ENCODE peak calls at places on chromosomes 6 and 20, in ten cellular contexts. J is H1, P is GM20000, H is A673, Y is cardiac muscle cell, N is left ventricle myocardium inferior, F is astrocyte of the spinal cord, U is WERI-Rb-1, R is GM13976, A is heart right ventricle. L is an unnamed sample.

GRCh38 chr6:36514554-36515456 is 32.5 kb downstream of the STK38 start:
- DNase-seq in U (no peak), N (no peak), A (no peak), R (peak; percentile 24), H (no peak), F (no peak), J (no peak), Y (no peak), P (peak; percentile 21), L (peak; percentile 28)

GRCh38 chr20:39880890-39881289 is 808.1 kb downstream of the MAFB start:
- DNase-seq in U (no peak), A (no peak), Y (peak; percentile 11), R (no peak), F (no peak), P (no peak), N (no peak), H (peak; percentile 56), J (peak; percentile 9), L (no peak)

GRCh38 chr20:48791666-48792071 is 36.1 kb downstream of the PREX1 start:
- DNase-seq in R (no peak), N (no peak), H (no peak), F (peak; percentile 81), P (no peak), U (no peak), J (no peak), Y (peak; percentile 83), A (no peak), L (no peak)

GRCh38 chr6:151068761-151069312 is 170.9 kb upstream of the AKAP12 start:
- DNase-seq in J (no peak), A (no peak), R (no peak), Y (peak; percentile 46), U (no peak), F (peak; percentile 66), P (no peak), H (no peak), N (no peak), L (no peak)

GRCh38 chr6:155085582-155086253 is 90.6 kb downstream of the TIAM2 start:
- DNase-seq in U (no peak), F (peak; percentile 37), J (no peak), R (no peak), H (no peak), N (no peak), Y (no peak), A (no peak), P (no peak), L (no peak)

GRCh38 chr20:52793339-52793963 is 178.7 kb upstream of the TSHZ2 start:
- DNase-seq in J (no peak), F (no peak), U (no peak), A (no peak), P (no peak), H (no peak), N (no peak), R (no peak), Y (no peak), L (no peak)

GRCh38 chr20:50233325-50234212 is 42.9 kb downstream of the CEBPB start:
- DNase-seq in R (no peak), A (no peak), F (no peak), P (no peak), Y (no peak), J (no peak), H (no peak), U (no peak), N (no peak), L (no peak)

GRCh38 chr6:137261393-137262154 is 42.4 kb upstream of the IFNGR1 start:
- DNase-seq in P (peak; percentile 32), J (no peak), H (no peak), N (no peak), U (no peak), R (peak; percentile 38), F (peak; percentile 70), A (no peak), Y (peak; percentile 54), L (peak; percentile 28)

DNA sequence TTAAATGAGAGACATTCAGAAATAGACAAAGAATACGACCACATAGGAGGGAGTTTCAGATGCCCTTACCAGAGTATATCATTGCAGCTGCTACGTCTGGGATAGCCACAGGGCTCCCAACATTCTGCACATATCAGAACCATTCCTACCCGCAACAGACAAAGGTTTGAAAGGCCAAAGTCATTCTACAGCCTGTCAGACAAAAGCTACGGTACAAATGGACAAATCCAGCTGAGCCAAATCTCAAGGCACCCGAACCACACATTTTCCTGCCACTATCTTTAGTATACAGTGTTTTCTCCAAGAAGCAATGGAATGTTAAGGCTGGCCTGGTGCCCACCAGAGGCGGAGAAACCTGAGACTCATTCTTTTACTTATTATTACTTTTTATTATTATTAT is 30.5 kb upstream of the LYRM2 start:
- DNase-seq in H (peak; percentile 27), A (no peak), R (no peak), N (no peak), P (no peak), F (peak; percentile 32), Y (peak; percentile 63), J (no peak), U (no peak), L (no peak)
- TF ChIP-seq CTCF in H (no peak), A (no peak), R (no peak), N (no peak), P (no peak), F (no peak), Y (no peak), J (no peak), U (no peak), L (no peak)

GRCh38 chr6:119742188-119742803 is 392.7 kb upstream of the MAN1A1 start:
- DNase-seq in U (peak; percentile 79), Y (peak; percentile 62), P (peak; percentile 42), N (peak; percentile 52), F (peak; percentile 58), H (peak; percentile 51), J (no peak), A (peak; percentile 55), R (peak; percentile 15), L (peak; percentile 25)
- TF ChIP-seq CTCF in U (peak; percentile 79), Y (peak; percentile 84), P (peak; percentile 86), N (peak; percentile 84), F (peak; percentile 87), H (peak; percentile 88), J (peak; percentile 78), A (peak; percentile 79), R (peak; percentile 87), L (peak; percentile 93)

DNA sequence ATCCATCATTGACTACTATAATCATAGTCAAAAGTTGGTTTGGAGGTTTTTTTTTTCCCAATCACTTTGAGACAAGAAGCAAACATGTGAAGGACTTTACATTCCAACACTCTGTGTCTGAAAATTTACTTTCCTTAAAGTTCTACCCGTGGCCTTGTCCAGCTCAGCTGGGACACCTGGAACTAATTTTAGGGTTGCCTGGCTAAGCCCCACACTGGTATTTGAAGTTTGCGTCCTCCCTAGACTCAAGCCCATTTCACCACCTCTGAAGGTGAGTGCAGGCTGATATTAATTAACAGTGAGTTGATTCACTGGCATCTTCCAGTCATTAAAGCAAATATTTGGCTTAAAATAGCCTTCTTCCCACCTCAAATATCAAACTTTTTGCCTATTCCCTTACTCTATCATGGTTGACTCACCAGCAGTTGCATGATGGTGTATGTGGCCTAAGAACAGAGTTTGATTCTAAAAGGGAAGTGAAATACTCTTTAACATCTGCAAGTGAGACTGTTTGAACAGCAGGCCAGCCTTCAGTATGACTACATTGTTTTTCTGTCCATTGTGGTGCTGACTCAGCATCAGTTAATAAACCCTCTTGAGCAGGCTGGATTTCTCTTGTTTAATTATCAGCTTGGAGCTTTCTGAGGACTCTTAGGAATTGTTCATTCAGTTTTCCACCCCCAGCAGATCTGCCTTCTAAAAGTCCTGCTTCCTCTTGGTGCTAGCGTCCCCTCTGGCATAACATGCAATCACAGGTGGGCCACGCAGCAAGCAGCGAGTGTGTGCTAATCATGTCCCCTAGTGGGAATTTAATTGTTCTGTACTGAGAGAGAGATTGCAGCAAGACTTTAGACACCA is 1.8 kb upstream of the PRDM1 start:
- DNase-seq in F (peak; percentile 86), U (peak; percentile 91), R (peak; percentile 75), Y (peak; percentile 73), N (no peak), H (peak; percentile 71), A (no peak), J (peak; percentile 53), P (peak; percentile 81), L (peak; percentile 74)
- TF ChIP-seq CTCF in F (peak; percentile 84), U (peak; percentile 93), R (peak; percentile 56), Y (peak; percentile 65), N (peak; percentile 42), H (peak; percentile 73), A (peak; percentile 46), J (peak; percentile 96), P (peak; percentile 24), L (peak; percentile 53)

DNA sequence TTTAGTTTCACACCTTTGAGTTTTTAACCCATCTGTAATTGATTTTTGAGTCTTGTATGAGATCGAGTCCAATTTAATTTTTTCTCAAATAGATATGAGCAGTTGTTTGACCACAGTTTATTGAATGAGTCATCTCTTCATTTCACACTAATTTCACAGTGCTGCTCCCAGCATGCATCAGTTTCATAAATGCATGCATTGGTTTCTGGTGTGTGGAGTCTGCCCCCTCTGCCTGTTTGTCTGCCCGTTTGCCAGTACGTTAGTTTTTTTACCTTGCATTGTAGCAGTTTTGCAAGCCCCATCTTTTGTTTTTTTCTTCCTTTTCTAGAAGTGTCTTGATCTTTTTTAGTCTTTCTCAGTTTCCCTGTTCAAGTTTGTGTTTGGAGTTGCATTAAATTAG is 11.9 kb downstream of the SLX4IP start:
- DNase-seq in U (no peak), A (no peak), J (no peak), H (peak; percentile 84), P (peak; percentile 70), R (peak; percentile 78), N (no peak), F (peak; percentile 79), Y (peak; percentile 77), L (peak; percentile 77)
- TF ChIP-seq CTCF in U (no peak), A (no peak), J (no peak), H (no peak), P (no peak), R (no peak), N (no peak), F (no peak), Y (peak; percentile 22), L (no peak)

GRCh38 chr20:63697357-63697867 is 960 bp downstream of the TNFRSF6B start:
- DNase-seq in J (no peak), N (peak; percentile 13), F (no peak), A (peak; percentile 21), U (no peak), Y (no peak), H (no peak), P (no peak), R (no peak), L (no peak)
- TF ChIP-seq CTCF in J (no peak), N (no peak), F (no peak), A (no peak), U (no peak), Y (no peak), H (no peak), P (no peak), R (no peak), L (no peak)

DNA sequence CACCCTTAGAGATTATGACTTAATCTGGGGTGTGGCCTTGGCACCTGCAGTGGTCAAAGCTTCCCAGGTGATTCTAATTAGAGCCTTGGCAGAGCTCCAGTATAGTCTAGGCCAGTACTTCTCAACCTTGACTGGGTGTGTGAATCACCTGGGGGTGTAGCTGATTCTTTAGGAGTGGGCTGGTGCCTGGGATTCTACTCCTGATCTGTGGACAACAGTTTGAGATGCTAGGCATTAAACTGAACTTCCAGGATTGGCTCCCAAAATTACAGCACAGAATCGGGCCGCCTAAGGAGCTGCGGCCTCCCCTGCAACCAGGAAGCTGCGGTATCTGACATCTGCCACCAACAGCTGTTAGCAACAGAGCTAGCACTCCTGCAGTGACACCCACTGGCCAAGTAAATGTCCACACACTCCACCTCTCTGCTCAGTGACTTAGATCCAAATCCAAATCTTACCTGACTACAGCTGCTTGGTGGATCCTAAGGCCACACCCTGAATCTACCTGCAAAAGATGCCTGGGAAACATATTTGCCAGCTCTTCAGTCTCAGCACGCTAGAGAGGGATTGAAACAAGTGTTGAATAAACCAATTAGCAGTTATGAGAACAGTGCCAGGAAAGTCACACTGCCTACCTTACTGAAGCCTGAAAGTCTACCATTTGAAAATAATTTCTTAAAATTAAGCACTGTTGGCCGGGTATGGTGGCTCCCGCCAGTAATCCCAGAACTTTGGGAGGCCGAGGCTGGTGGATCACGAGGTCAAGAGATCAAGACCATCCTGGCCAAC is 126.7 kb downstream of the UNC5CL start:
- DNase-seq in R (peak; percentile 70), U (peak; percentile 87), H (peak; percentile 43), P (peak; percentile 80), F (no peak), N (no peak), A (no peak), J (peak; percentile 17), Y (peak; percentile 38), L (peak; percentile 75)
- TF ChIP-seq CTCF in R (peak; percentile 68), U (peak; percentile 97), H (peak; percentile 55), P (peak; percentile 39), F (peak; percentile 35), N (peak; percentile 65), A (peak; percentile 64), J (peak; percentile 61), Y (peak; percentile 19), L (peak; percentile 54)